ENCODE peak calls at places on chromosome 13, in ten cellular contexts. One of them, this sample, is unnamed.

GRCh38 chr13:106277483-106278154 is 257.8 kb downstream of the EFNB2 start:
- DNase-seq in AG08395: no peak
- DNase-seq in ascending aorta: no peak
- DNase-seq in DMS 273 treated with DMSO at 0.1 percent for 48 hours: no peak
- DNase-seq in CD4-positive, CD25-positive, alpha-beta regulatory T cell: no peak
- DNase-seq in CD8-positive, alpha-beta memory T cell: no peak
- DNase-seq in H7: no peak
- DNase-seq in lower lobe of right lung: no peak
- DNase-seq in anterior cingulate cortex: no peak
- DNase-seq in NB4: no peak
- DNase-seq in this sample: peak

GRCh38 chr13:94707400-94708021 is 4.8 kb downstream of the SOX21 start:
- DNase-seq in AG08395: no peak
- DNase-seq in anterior cingulate cortex: no peak
- DNase-seq in H7: peak
- DNase-seq in lower lobe of right lung: no peak
- DNase-seq in DMS 273 treated with DMSO at 0.1 percent for 48 hours: no peak
- DNase-seq in CD4-positive, CD25-positive, alpha-beta regulatory T cell: no peak
- DNase-seq in NB4: no peak
- DNase-seq in ascending aorta: no peak
- DNase-seq in CD8-positive, alpha-beta memory T cell: no peak
- DNase-seq in this sample: no peak

GRCh38 chr13:59478908-59479307 is 684.8 kb downstream of the DIAPH3 start:
- DNase-seq in CD8-positive, alpha-beta memory T cell: no peak
- DNase-seq in AG08395: no peak
- DNase-seq in CD4-positive, CD25-positive, alpha-beta regulatory T cell: no peak
- DNase-seq in ascending aorta: no peak
- DNase-seq in NB4: no peak
- DNase-seq in DMS 273 treated with DMSO at 0.1 percent for 48 hours: no peak
- DNase-seq in lower lobe of right lung: no peak
- DNase-seq in anterior cingulate cortex: no peak
- DNase-seq in H7: peak
- DNase-seq in this sample: peak

GRCh38 chr13:44710576-44710975 is 134.4 kb upstream of the TSC22D1 start:
- DNase-seq in lower lobe of right lung: no peak
- DNase-seq in AG08395: peak
- DNase-seq in anterior cingulate cortex: no peak
- DNase-seq in DMS 273 treated with DMSO at 0.1 percent for 48 hours: no peak
- DNase-seq in ascending aorta: no peak
- DNase-seq in NB4: no peak
- DNase-seq in CD8-positive, alpha-beta memory T cell: no peak
- DNase-seq in H7: no peak
- DNase-seq in CD4-positive, CD25-positive, alpha-beta regulatory T cell: no peak
- DNase-seq in this sample: peak

GRCh38 chr13:76944457-76944856 is 3.9 kb upstream of the ACOD1 start:
- DNase-seq in H7: no peak
- DNase-seq in lower lobe of right lung: no peak
- DNase-seq in ascending aorta: no peak
- DNase-seq in CD4-positive, CD25-positive, alpha-beta regulatory T cell: no peak
- DNase-seq in NB4: peak
- DNase-seq in AG08395: peak
- DNase-seq in DMS 273 treated with DMSO at 0.1 percent for 48 hours: no peak
- DNase-seq in CD8-positive, alpha-beta memory T cell: no peak
- DNase-seq in anterior cingulate cortex: no peak
- DNase-seq in this sample: no peak

GRCh38 chr13:30639671-30640070 is 22.0 kb downstream of the USPL1 start:
- DNase-seq in lower lobe of right lung: no peak
- DNase-seq in anterior cingulate cortex: no peak
- DNase-seq in AG08395: no peak
- DNase-seq in NB4: no peak
- DNase-seq in H7: no peak
- DNase-seq in CD8-positive, alpha-beta memory T cell: no peak
- DNase-seq in CD4-positive, CD25-positive, alpha-beta regulatory T cell: no peak
- DNase-seq in ascending aorta: no peak
- DNase-seq in DMS 273 treated with DMSO at 0.1 percent for 48 hours: no peak
- DNase-seq in this sample: no peak

GRCh38 chr13:62626771-62627170 is 1211.1 kb upstream of the PCDH20 start:
- DNase-seq in ascending aorta: no peak
- DNase-seq in H7: peak
- DNase-seq in DMS 273 treated with DMSO at 0.1 percent for 48 hours: no peak
- DNase-seq in anterior cingulate cortex: no peak
- DNase-seq in NB4: peak
- DNase-seq in CD4-positive, CD25-positive, alpha-beta regulatory T cell: no peak
- DNase-seq in lower lobe of right lung: no peak
- DNase-seq in CD8-positive, alpha-beta memory T cell: no peak
- DNase-seq in AG08395: no peak
- DNase-seq in this sample: no peak

GRCh38 chr13:31050486-31051400 is 111.0 kb downstream of the HSPH1 start:
- DNase-seq in lower lobe of right lung: no peak
- DNase-seq in H7: no peak
- DNase-seq in NB4: no peak
- DNase-seq in anterior cingulate cortex: no peak
- DNase-seq in CD4-positive, CD25-positive, alpha-beta regulatory T cell: no peak
- DNase-seq in ascending aorta: peak
- DNase-seq in DMS 273 treated with DMSO at 0.1 percent for 48 hours: no peak
- DNase-seq in AG08395: no peak
- DNase-seq in CD8-positive, alpha-beta memory T cell: no peak
- DNase-seq in this sample: no peak